ENCODE peak calls at places on chromosomes 2 and 18, in five cellular contexts. One of them, this sample, is unnamed.

GRCh38 chr2:1132328-1132964 is 181.8 kb downstream of the SNTG2 start:
- DNase-seq in vagina: no peak
- DNase-seq in GM23338: no peak
- DNase-seq in OCI-LY7: no peak
- DNase-seq in Peyer's patch: no peak
- DNase-seq in this sample: no peak

GRCh38 chr2:137493261-137493660 is 471.0 kb upstream of the HNMT start:
- DNase-seq in Peyer's patch: no peak
- DNase-seq in OCI-LY7: no peak
- DNase-seq in vagina: no peak
- DNase-seq in GM23338: no peak
- DNase-seq in this sample: no peak

GRCh38 chr2:75553961-75554539 is 6.7 kb downstream of the EVA1A start:
- DNase-seq in OCI-LY7: no peak
- DNase-seq in Peyer's patch: no peak
- DNase-seq in vagina: no peak
- DNase-seq in GM23338: peak
- DNase-seq in this sample: no peak

GRCh38 chr18:47343291-47343690 is 91.8 kb upstream of the SKOR2 start:
- DNase-seq in vagina: no peak
- DNase-seq in Peyer's patch: no peak
- DNase-seq in GM23338: no peak
- DNase-seq in OCI-LY7: no peak
- DNase-seq in this sample: no peak

GRCh38 chr2:241903121-241904010 is 33.8 kb downstream of the RTP5 start:
- DNase-seq in vagina: no peak
- DNase-seq in OCI-LY7: no peak
- DNase-seq in GM23338: no peak
- DNase-seq in Peyer's patch: no peak
- DNase-seq in this sample: no peak

GRCh38 chr18:26618130-26618529 is 69.8 kb upstream of the KCTD1 start:
- DNase-seq in OCI-LY7: no peak
- DNase-seq in GM23338: no peak
- DNase-seq in vagina: no peak
- DNase-seq in Peyer's patch: no peak
- DNase-seq in this sample: no peak

GRCh38 chr2:9692392-9693137 is 61.8 kb upstream of the YWHAQ start:
- DNase-seq in Peyer's patch: no peak
- DNase-seq in OCI-LY7: no peak
- DNase-seq in vagina: no peak
- DNase-seq in GM23338: peak
- DNase-seq in this sample: no peak

GRCh38 chr18:27656167-27656778 is 471.2 kb upstream of the CHST9 start:
- DNase-seq in Peyer's patch: no peak
- DNase-seq in OCI-LY7: no peak
- DNase-seq in GM23338: no peak
- DNase-seq in vagina: no peak
- DNase-seq in this sample: no peak

GRCh38 chr2:71603311-71603794 is 150.0 kb downstream of the DYSF start:
- DNase-seq in GM23338: no peak
- DNase-seq in OCI-LY7: no peak
- DNase-seq in vagina: no peak
- DNase-seq in Peyer's patch: no peak
- DNase-seq in this sample: no peak

GRCh38 chr2:11687736-11688135 is 17.7 kb upstream of the NTSR2 start:
- DNase-seq in Peyer's patch: no peak
- DNase-seq in vagina: no peak
- DNase-seq in OCI-LY7: no peak
- DNase-seq in GM23338: no peak
- DNase-seq in this sample: no peak

GRCh38 chr18:49631146-49631866 is 69.4 kb downstream of the LIPG start:
- DNase-seq in Peyer's patch: no peak
- DNase-seq in GM23338: no peak
- DNase-seq in vagina: no peak
- DNase-seq in OCI-LY7: no peak
- DNase-seq in this sample: no peak

GRCh38 chr2:189569295-189569925 is 11.2 kb downstream of the SLC40A1 start:
- DNase-seq in OCI-LY7: no peak
- DNase-seq in GM23338: no peak
- DNase-seq in Peyer's patch: no peak
- DNase-seq in vagina: no peak
- DNase-seq in this sample: no peak

GRCh38 chr18:9016819-9017169 is 85.7 kb upstream of the NDUFV2 start:
- DNase-seq in OCI-LY7: no peak
- DNase-seq in Peyer's patch: no peak
- DNase-seq in GM23338: no peak
- DNase-seq in vagina: no peak
- DNase-seq in this sample: peak

GRCh38 chr2:130370490-130370889 is 14.6 kb downstream of the PTPN18 start:
- DNase-seq in GM23338: no peak
- DNase-seq in Peyer's patch: peak
- DNase-seq in OCI-LY7: peak
- DNase-seq in vagina: peak
- DNase-seq in this sample: no peak

GRCh38 chr2:135667045-135667444 is 74.6 kb upstream of the UBXN4 start:
- DNase-seq in Peyer's patch: no peak
- DNase-seq in GM23338: peak
- DNase-seq in OCI-LY7: no peak
- DNase-seq in vagina: no peak
- DNase-seq in this sample: no peak

DNA sequence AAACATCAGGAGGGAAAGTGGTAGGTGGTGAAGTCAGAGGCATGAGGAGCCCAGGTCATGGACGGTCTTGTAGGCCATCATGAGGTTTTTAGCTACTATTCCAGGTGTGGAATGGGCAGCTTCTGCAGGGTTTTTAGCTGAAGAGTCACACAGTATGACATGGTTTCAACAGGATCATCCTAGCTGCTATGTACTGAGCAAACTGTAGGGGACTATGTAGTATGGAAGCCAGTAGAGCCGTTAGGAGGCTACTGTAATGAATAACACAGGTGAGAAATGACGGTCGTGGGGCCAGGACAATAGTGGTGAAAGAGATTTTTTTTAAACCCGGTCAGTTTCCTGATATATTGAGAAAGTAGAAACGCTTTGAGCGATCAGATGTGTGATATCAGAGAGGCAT is 167.6 kb upstream of the FN1 start:
- DNase-seq in GM23338: no peak
- DNase-seq in OCI-LY7: no peak
- DNase-seq in vagina: no peak
- DNase-seq in Peyer's patch: no peak
- DNase-seq in this sample: no peak
- TF ChIP-seq CTCF in GM23338: no peak
- TF ChIP-seq CTCF in OCI-LY7: no peak
- TF ChIP-seq CTCF in vagina: no peak
- TF ChIP-seq CTCF in Peyer's patch: no peak
- TF ChIP-seq CTCF in this sample: no peak

DNA sequence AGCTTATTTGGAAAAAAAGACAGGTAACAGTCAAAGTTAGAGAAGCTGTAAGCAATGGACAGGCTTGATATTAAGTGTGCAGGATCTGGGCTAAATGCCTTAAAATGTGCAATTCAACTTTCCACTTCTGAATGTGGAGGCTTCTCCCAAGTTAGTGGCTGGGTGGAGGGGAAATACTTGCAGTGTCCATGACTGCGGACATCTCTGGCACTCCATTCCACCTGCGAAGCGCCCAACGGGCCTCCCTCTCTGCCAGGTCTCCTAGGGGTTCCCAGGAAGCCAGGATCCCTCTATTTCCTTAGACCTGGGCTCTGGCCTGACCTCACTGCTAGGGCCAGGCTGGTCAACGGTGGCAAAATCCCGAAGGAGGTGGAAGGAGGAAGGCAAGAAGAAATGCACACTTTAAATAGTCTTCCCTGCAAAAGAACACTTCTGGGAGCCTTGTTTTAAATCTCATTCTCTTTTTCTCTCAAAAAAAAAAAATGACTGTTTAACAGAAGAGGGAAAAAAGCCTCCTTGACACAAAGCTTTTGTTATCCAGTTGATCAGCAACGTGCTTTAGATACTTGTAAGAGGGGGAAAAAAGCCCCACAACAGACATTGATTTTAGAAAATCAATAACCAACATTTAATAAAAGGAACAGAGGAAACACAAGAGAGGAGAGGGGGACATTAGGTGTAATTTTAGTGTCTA is 5.0 kb downstream of the ZEB2 start:
- DNase-seq in OCI-LY7: no peak
- DNase-seq in Peyer's patch: no peak
- DNase-seq in GM23338: peak
- DNase-seq in vagina: no peak
- DNase-seq in this sample: peak
- H3K4me3 ChIP-seq in OCI-LY7: no peak
- H3K4me3 ChIP-seq in Peyer's patch: peak
- H3K4me3 ChIP-seq in GM23338: peak
- H3K4me3 ChIP-seq in vagina: peak
- H3K4me3 ChIP-seq in this sample: peak

DNA sequence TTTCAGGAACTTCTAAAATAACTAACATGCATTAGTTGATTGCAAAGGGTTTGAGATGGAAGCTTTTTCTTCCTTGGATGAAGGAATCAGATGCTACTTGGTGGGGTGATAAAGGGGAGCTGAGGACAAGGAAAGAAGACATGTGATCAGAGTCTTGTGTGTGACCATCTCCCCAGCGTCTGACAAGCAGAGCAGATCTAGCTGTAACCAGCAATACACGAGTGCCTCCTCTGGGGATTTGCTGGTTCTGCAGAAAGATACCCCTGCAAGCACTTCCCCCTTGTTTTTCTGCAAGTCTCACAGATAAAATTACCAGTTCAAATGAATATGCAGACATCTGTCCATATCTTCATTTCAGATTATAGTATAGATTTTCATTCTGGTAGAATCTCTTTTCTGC is 2.7 kb downstream of the CDH7 start:
- DNase-seq in Peyer's patch: no peak
- DNase-seq in GM23338: peak
- DNase-seq in OCI-LY7: peak
- DNase-seq in vagina: no peak
- DNase-seq in this sample: no peak
- TF ChIP-seq CTCF in Peyer's patch: no peak
- TF ChIP-seq CTCF in GM23338: peak
- TF ChIP-seq CTCF in OCI-LY7: peak
- TF ChIP-seq CTCF in vagina: no peak
- TF ChIP-seq CTCF in this sample: no peak

GRCh38 chr2:38935568-38936172 is 46.0 kb downstream of the ARHGEF33 start:
- DNase-seq in OCI-LY7: no peak
- DNase-seq in vagina: no peak
- DNase-seq in GM23338: no peak
- DNase-seq in Peyer's patch: no peak
- DNase-seq in this sample: peak
- H3K4me3 ChIP-seq in OCI-LY7: no peak
- H3K4me3 ChIP-seq in vagina: no peak
- H3K4me3 ChIP-seq in GM23338: no peak
- H3K4me3 ChIP-seq in Peyer's patch: no peak
- H3K4me3 ChIP-seq in this sample: no peak

DNA sequence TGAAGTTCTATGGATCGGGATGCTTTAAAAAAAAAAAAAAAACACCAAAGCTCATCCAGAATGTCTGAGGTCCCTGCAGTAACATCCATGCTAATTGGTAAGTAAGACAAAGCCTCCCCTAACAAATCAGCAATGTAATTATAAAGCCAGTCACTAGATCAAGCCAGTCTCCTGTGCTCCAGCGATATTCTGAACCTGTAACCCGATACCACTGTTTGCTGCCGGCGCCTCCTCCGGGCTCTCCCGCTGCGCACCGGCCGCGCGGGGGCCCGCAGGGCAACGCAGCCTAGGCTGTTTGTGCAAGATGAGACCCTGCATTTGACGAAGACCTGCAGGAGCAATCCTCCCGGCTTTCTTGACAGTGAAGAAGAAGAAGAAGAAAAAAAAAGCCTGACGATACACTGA is 8.7 kb downstream of the SERTAD2 start:
- DNase-seq in Peyer's patch: no peak
- DNase-seq in OCI-LY7: peak
- DNase-seq in vagina: no peak
- DNase-seq in GM23338: peak
- DNase-seq in this sample: peak
- TF ChIP-seq CTCF in Peyer's patch: no peak
- TF ChIP-seq CTCF in OCI-LY7: peak
- TF ChIP-seq CTCF in vagina: peak
- TF ChIP-seq CTCF in GM23338: no peak
- TF ChIP-seq CTCF in this sample: peak

DNA sequence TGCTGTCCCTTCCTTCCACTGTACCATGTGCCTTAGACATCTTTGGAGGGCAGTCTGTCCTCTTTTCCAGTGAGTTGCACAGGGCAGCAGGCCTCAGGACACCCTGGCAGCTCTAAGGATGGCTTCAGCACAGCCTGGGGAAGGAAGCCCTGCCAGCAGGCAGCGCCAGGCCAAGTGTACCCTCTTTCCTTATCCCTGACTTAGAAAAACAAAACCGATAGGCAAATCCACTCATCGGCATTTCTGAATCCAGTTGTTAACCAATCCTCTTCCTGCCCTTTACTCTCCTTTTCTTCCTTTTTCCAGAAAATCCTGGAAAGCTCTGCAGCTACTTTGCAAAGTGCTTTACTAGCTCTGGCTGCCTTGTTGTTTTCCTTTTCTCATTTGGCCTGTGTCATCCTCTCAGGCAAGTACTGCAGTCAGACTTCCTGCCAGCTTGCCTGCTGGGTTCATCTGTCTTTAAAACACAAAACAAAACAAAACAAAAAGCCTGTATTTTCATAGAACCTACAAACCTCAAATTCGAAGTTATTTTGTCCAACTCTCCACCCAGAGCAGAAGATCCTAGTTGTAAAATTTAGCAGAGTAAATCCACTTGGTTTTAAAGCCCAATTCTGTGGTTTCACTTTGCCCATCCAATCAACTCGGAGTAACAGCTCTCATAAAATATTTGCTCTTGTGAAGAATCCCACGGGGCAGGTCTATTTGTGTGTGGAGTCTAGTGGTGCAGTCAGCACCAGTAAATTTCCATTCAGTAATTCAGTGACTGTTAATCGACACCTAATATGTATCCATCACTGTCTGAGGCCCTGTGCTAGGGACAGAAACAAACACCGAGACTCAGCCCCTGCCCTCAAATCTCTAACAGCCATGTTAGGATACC is 45.2 kb downstream of the PCBP1 start:
- DNase-seq in vagina: no peak
- DNase-seq in OCI-LY7: peak
- DNase-seq in GM23338: no peak
- DNase-seq in Peyer's patch: peak
- DNase-seq in this sample: peak
- H3K4me3 ChIP-seq in vagina: peak
- H3K4me3 ChIP-seq in OCI-LY7: peak
- H3K4me3 ChIP-seq in GM23338: no peak
- H3K4me3 ChIP-seq in Peyer's patch: peak
- H3K4me3 ChIP-seq in this sample: peak

DNA sequence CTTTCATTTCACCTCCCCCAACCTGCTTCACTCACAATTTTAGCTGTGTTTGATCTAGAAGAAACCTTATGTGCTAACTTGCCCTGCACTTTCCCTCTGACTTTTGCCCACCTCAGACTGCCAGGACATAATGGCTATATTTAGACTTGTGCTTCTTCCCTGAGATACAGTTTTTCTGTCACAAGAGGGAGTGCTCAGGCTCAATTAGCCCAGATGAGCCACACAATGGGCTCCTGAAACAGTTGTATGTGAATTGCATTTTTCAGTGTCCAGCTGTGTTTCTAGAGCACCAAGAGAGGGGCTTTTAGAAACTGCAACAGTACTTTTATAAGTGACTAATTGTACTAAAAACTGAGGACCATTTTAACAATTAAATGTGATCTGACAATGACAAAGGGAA is 109.6 kb downstream of the FSHR start:
- DNase-seq in OCI-LY7: no peak
- DNase-seq in GM23338: peak
- DNase-seq in Peyer's patch: no peak
- DNase-seq in vagina: no peak
- DNase-seq in this sample: no peak
- TF ChIP-seq CTCF in OCI-LY7: no peak
- TF ChIP-seq CTCF in GM23338: peak
- TF ChIP-seq CTCF in Peyer's patch: no peak
- TF ChIP-seq CTCF in vagina: no peak
- TF ChIP-seq CTCF in this sample: no peak

GRCh38 chr18:55489034-55489741 is 98.8 kb downstream of the TCF4 start:
- DNase-seq in Peyer's patch: no peak
- DNase-seq in vagina: no peak
- DNase-seq in GM23338: no peak
- DNase-seq in OCI-LY7: peak
- DNase-seq in this sample: no peak
- H3K4me3 ChIP-seq in Peyer's patch: no peak
- H3K4me3 ChIP-seq in vagina: no peak
- H3K4me3 ChIP-seq in GM23338: peak
- H3K4me3 ChIP-seq in OCI-LY7: peak
- H3K4me3 ChIP-seq in this sample: no peak